ENCODE peak calls at places on chromosomes 6 and 20, in seven cellular contexts. X, V, M, A, E, Y and C are unnamed samples.

GRCh38 chr6:13485923-13486557 is 1.4 kb downstream of the GFOD1 start:
- DNase-seq in X (peak), E (no peak), V (no peak), A (peak), M (peak), Y (peak), C (peak)

GRCh38 chr6:3320238-3320637 is 61.5 kb downstream of the PSMG4 start:
- DNase-seq in V (no peak), M (no peak), X (no peak), Y (no peak), E (no peak), A (no peak), C (no peak)

GRCh38 chr6:122770835-122771601 is 8.5 kb upstream of the FABP7 start:
- DNase-seq in Y (peak), A (no peak), M (peak), V (no peak), E (no peak), X (no peak), C (no peak)

GRCh38 chr6:158567871-158568401 is 8.0 kb downstream of the TMEM181 start:
- DNase-seq in M (no peak), Y (no peak), X (no peak), A (no peak), E (no peak), V (no peak), C (no peak)

GRCh38 chr6:107654736-107655135 is 164.8 kb downstream of the SOBP start:
- DNase-seq in M (no peak), E (no peak), Y (no peak), X (no peak), A (no peak), V (no peak), C (no peak)

GRCh38 chr6:102619585-102619984 is 1226.1 kb downstream of the GRIK2 start:
- DNase-seq in X (peak), Y (peak), A (no peak), E (no peak), M (peak), V (no peak), C (peak)

GRCh38 chr6:21352131-21352530 is 241.4 kb upstream of the SOX4 start:
- DNase-seq in V (no peak), M (no peak), X (no peak), A (no peak), Y (no peak), E (no peak), C (no peak)

GRCh38 chr6:257031-257725 is 35.1 kb upstream of the DUSP22 start:
- DNase-seq in M (no peak), A (no peak), X (peak), V (no peak), E (no peak), Y (peak), C (peak)

GRCh38 chr6:18388942-18389341 is 1.8 kb downstream of the RNF144B start:
- DNase-seq in X (peak), A (no peak), V (no peak), M (peak), Y (peak), E (no peak), C (peak)

GRCh38 chr6:127738423-127738822 is 161.4 kb downstream of the C6orf58 start:
- DNase-seq in M (no peak), V (no peak), Y (no peak), A (no peak), X (no peak), E (no peak), C (no peak)

GRCh38 chr20:31593221-31594001 is 11.7 kb upstream of the ID1 start:
- DNase-seq in A (no peak), Y (peak), V (peak), E (no peak), M (no peak), X (peak), C (peak)
- H2BK120ac ChIP-seq in A (peak), Y (peak), V (no peak), E (peak), M (no peak), X (peak), C (peak)

GRCh38 chr6:168527451-168528210 is 86.6 kb downstream of the SMOC2 start:
- DNase-seq in X (no peak), Y (no peak), V (no peak), E (no peak), M (no peak), A (no peak), C (no peak)
- H2BK120ac ChIP-seq in X (no peak), Y (no peak), V (no peak), E (no peak), M (no peak), A (no peak), C (no peak)

DNA sequence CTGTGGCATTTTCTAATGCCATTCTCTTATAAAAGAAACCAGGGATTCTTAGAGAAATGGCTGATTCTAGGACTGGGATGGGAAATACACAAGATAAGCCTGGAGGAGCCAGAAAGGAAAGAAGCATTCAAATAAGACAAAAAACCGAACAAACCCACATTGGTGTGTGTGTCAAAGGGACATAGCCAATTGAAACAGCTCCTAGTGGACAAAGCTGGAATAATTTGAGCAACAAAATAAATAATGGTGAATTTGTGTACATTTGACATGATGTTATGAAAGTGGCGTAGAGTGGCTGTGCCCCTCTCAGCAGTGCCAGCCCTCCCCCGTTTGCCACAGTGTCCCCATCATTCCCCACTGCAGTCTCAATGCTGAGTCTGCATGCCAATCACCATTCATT is 55.5 kb downstream of the B3GAT2 start:
- DNase-seq in V (no peak), A (no peak), Y (peak), E (no peak), M (no peak), X (no peak), C (no peak)
- H2BK120ac ChIP-seq in V (no peak), A (no peak), Y (no peak), E (no peak), M (no peak), X (no peak), C (no peak)

GRCh38 chr6:116196841-116197240 is 57.0 kb downstream of the TSPYL4 start:
- DNase-seq in Y (no peak), M (no peak), V (no peak), X (no peak), A (no peak), E (no peak), C (no peak)
- H2BK120ac ChIP-seq in Y (no peak), M (no peak), V (no peak), X (no peak), A (no peak), E (no peak), C (no peak)

GRCh38 chr6:52125572-52125971 is 38.2 kb upstream of the PKHD1 start:
- DNase-seq in Y (no peak), M (no peak), X (no peak), V (no peak), E (no peak), A (no peak), C (no peak)

GRCh38 chr6:52125139-52125538 is 37.7 kb upstream of the PKHD1 start:
- DNase-seq in Y (no peak), A (no peak), M (no peak), E (no peak), X (no peak), V (no peak), C (no peak)

GRCh38 chr6:52127957-52128356 is 40.5 kb upstream of the PKHD1 start:
- DNase-seq in X (no peak), M (no peak), V (no peak), Y (peak), A (no peak), E (no peak), C (no peak)

GRCh38 chr6:52124126-52125121 is 37.0 kb upstream of the PKHD1 start:
- DNase-seq in X (no peak), Y (no peak), E (no peak), A (no peak), V (no peak), M (no peak), C (no peak)

GRCh38 chr6:52126231-52126630 is 38.8 kb upstream of the PKHD1 start:
- DNase-seq in V (no peak), A (no peak), X (no peak), M (no peak), Y (peak), E (no peak), C (no peak)
- H2BK120ac ChIP-seq in V (no peak), A (no peak), X (no peak), M (no peak), Y (no peak), E (no peak), C (no peak)

GRCh38 chr6:5053038-5053437 is 32.1 kb upstream of the PPP1R3G start:
- DNase-seq in X (peak), E (no peak), V (no peak), A (no peak), M (no peak), Y (no peak), C (peak)

GRCh38 chr6:5054427-5054873 is 30.7 kb upstream of the PPP1R3G start:
- DNase-seq in M (no peak), E (no peak), A (no peak), X (peak), V (no peak), Y (peak), C (peak)

GRCh38 chr6:5055118-5055517 is 30.0 kb upstream of the PPP1R3G start:
- DNase-seq in M (no peak), A (no peak), E (no peak), X (no peak), Y (no peak), V (no peak), C (no peak)

GRCh38 chr6:5051394-5051793 is 33.7 kb upstream of the PPP1R3G start:
- DNase-seq in E (no peak), A (no peak), X (no peak), M (no peak), Y (no peak), V (no peak), C (no peak)

DNA sequence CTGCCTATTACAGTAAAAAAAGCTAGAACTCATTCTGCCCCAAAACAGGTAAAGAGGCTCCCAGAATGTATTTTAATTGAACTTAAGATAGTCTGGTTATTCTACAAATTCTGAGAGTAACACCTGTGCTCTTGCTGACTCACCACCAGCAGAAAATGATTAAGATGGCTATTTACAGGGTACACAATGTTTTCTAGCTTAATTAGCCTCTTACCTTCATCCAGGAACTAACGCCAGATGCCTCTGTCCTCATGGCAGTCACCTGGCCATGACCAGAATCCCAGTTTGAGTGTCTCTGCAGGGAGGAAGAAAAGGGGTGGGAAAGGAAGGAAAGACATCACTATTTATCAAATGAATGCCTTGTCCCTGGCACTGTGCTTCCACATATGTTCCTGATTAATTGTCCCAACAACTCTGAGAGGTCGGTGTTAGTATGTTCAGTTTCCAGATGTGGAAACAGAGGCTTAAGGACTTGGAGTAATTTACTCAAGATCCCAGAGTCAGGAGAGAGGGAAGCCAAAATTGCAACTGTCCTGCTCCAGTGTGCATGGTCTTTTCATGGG is 31.2 kb upstream of the PPP1R3G start:
- DNase-seq in Y (peak), X (no peak), V (no peak), M (no peak), E (no peak), A (no peak), C (no peak)
- H2BK120ac ChIP-seq in Y (no peak), X (peak), V (no peak), M (no peak), E (no peak), A (no peak), C (peak)